ENCODE peak calls at places on chromosomes 2 and 18, in five cellular contexts. F is prostate gland, J is HCT116, X is left ventricle myocardium inferior, P is ovary. U is an unnamed sample. For H3K27me3, the result is how much of the 10 kb centered on the place peaks cover.

GRCh38 chr2:55999790-56000189 is 76.2 kb upstream of the EFEMP1 start:
- DNase-seq in F (no peak), J (no peak), X (no peak), P (no peak), U (no peak)

GRCh38 chr18:50610349-50610748 is 50.5 kb downstream of the MAPK4 start:
- DNase-seq in F (no peak), J (no peak), X (no peak), P (no peak), U (no peak)

GRCh38 chr2:19648583-19648982 is 253.2 kb downstream of the TTC32 start:
- DNase-seq in F (no peak), J (no peak), X (peak), P (no peak), U (no peak)

GRCh38 chr2:46769809-46770208 is 145.8 kb downstream of the MCFD2 start:
- DNase-seq in F (no peak), J (no peak), X (no peak), P (no peak), U (no peak)

GRCh38 chr2:71596011-71596410 is 142.7 kb downstream of the DYSF start:
- DNase-seq in F (peak), J (no peak), X (no peak), P (no peak), U (no peak)

GRCh38 chr2:47303341-47304148 is 99.4 kb upstream of the MSH2 start:
- DNase-seq in F (no peak), J (no peak), X (no peak), P (no peak), U (no peak)

GRCh38 chr18:12079504-12080237 is 14.0 kb upstream of the ANKRD62 start:
- DNase-seq in F (no peak), J (no peak), X (no peak), P (peak), U (no peak)

GRCh38 chr2:205270689-205271088 is 411.6 kb upstream of the NRP2 start:
- DNase-seq in F (no peak), J (no peak), X (no peak), P (no peak), U (no peak)

GRCh38 chr18:39776766-39777165 is 2178.3 kb upstream of the PIK3C3 start:
- DNase-seq in F (no peak), J (no peak), X (no peak), P (no peak), U (no peak)

GRCh38 chr2:232888839-232889529 is 18.9 kb downstream of the SNORC start:
- DNase-seq in F (no peak), J (no peak), X (no peak), P (no peak), U (no peak)

GRCh38 chr2:133390151-133390550 is 178.1 kb downstream of the NCKAP5 start:
- DNase-seq in F (no peak), J (no peak), X (no peak), P (no peak), U (no peak)

GRCh38 chr2:111227716-111228141 is 107.0 kb downstream of the BCL2L11 start:
- DNase-seq in F (no peak), J (no peak), X (no peak), P (no peak), U (peak)

GRCh38 chr18:59054892-59055291 is 84.8 kb upstream of the SEC11C start:
- DNase-seq in F (peak), J (no peak), X (no peak), P (no peak), U (no peak)

GRCh38 chr2:241853651-241854341 is 4.9 kb downstream of the PDCD1 start:
- DNase-seq in F (no peak), J (no peak), X (peak), P (peak), U (no peak)

GRCh38 chr2:72361516-72361915 is 213.9 kb upstream of the CYP26B1 start:
- DNase-seq in F (no peak), J (no peak), X (no peak), P (no peak), U (no peak)

GRCh38 chr18:52812834-52813233 is 472.8 kb downstream of the DCC start:
- DNase-seq in F (no peak), J (no peak), X (no peak), P (no peak), U (no peak)

GRCh38 chr2:30096451-30096850 is 50.4 kb upstream of the YPEL5 start:
- DNase-seq in F (no peak), J (no peak), X (no peak), P (no peak), U (no peak)

GRCh38 chr18:72866901-72867701 is 686 bp downstream of the NETO1 start:
- DNase-seq in F (no peak), J (no peak), X (no peak), P (no peak), U (no peak)

GRCh38 chr2:240798327-240798905 is 21.6 kb downstream of the KIF1A start:
- DNase-seq in F (no peak), J (no peak), X (no peak), P (no peak), U (no peak)

GRCh38 chr2:240797500-240797895 is 22.5 kb downstream of the KIF1A start:
- DNase-seq in F (no peak), J (no peak), X (peak), P (peak), U (no peak)

GRCh38 chr2:240799183-240799740 is 20.8 kb downstream of the KIF1A start:
- DNase-seq in F (no peak), J (no peak), X (peak), P (peak), U (no peak)

GRCh38 chr2:240797914-240798313 is 22.1 kb downstream of the KIF1A start:
- DNase-seq in F (no peak), J (no peak), X (peak), P (peak), U (no peak)

DNA sequence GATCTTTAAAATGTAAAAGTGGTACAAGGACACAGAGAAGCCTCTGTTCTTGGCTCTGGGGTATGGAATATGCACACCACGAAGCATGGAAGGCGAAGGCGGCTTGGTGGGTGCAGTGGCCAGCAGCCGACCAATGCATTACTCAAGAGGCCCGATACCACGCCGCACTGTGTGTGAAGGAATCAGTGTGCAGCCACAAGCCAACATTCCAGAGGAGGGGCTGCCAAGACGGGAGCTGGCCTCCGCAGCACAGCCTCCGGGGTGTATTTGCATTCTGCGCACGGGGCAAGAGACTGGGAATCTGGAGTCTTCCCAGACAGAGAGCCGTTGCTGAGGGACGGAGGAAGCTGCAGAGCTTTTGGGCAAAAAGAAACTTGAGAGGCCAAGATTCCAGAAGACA is 19.8 kb downstream of the KIF1A start:
- DNase-seq in F (no peak), J (no peak), X (peak), P (peak), U (no peak)
- H3K27me3 ChIP-seq in F (under half), J (under half), X (half or more), P (under half), U (under half)

GRCh38 chr2:181685150-181685688 is 4.9 kb upstream of the NEUROD1 start:
- DNase-seq in F (no peak), J (no peak), X (no peak), P (no peak), U (no peak)
- H3K4me3 ChIP-seq in F (no peak), J (no peak), X (no peak), P (no peak), U (no peak)

GRCh38 chr2:66430906-66431619 is 3.9 kb upstream of the MEIS1 start:
- DNase-seq in F (no peak), J (no peak), X (no peak), P (no peak), U (no peak)

GRCh38 chr2:66433695-66433944 is 1.3 kb upstream of the MEIS1 start:
- DNase-seq in F (no peak), J (no peak), X (no peak), P (no peak), U (no peak)

GRCh38 chr2:66432801-66433694 is 1.9 kb upstream of the MEIS1 start:
- DNase-seq in F (peak), J (no peak), X (peak), P (peak), U (no peak)

GRCh38 chr2:66430195-66430905 is 4.6 kb upstream of the MEIS1 start:
- DNase-seq in F (no peak), J (no peak), X (no peak), P (no peak), U (no peak)

GRCh38 chr2:66431840-66432511 is 2.9 kb upstream of the MEIS1 start:
- DNase-seq in F (no peak), J (no peak), X (no peak), P (peak), U (no peak)
- H3K27me3 ChIP-seq in F (under half), J (under half), X (half or more), P (under half), U (half or more)

GRCh38 chr2:38380397-38381130 is 3.5 kb upstream of the ATL2 start:
- DNase-seq in F (no peak), J (no peak), X (no peak), P (no peak), U (no peak)
- H3K4me3 ChIP-seq in F (no peak), J (no peak), X (no peak), P (no peak), U (no peak)

DNA sequence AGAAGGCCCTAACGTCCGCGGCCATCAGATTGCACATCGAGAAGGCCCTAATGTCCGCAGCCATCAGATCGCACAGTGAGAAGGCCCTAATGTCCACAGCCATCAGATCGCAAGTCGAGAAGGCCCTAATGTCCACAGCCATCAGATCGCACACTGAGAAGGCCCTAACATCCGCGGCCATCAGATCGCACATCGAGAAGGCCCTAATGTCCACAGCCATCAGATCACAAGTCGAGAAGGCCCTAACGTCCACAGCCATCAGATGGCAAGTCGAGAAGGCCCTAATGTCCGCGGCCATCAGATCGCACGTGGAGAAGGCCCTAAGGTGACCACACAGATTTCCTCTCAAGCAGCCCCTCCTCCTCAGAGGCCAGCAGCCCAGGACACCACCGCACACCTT is 193.2 kb upstream of the PXDN start:
- DNase-seq in F (no peak), J (no peak), X (no peak), P (no peak), U (no peak)
- H3K27me3 ChIP-seq in F (under half), J (under half), X (under half), P (under half), U (under half)

GRCh38 chr2:204108301-204108700 is 171.7 kb downstream of the ICOS start:
- DNase-seq in F (no peak), J (peak), X (no peak), P (no peak), U (no peak)

GRCh38 chr2:204110250-204111183 is 174.0 kb downstream of the ICOS start:
- DNase-seq in F (no peak), J (no peak), X (no peak), P (peak), U (no peak)

GRCh38 chr2:204108874-204109295 is 172.3 kb downstream of the ICOS start:
- DNase-seq in F (no peak), J (no peak), X (no peak), P (no peak), U (no peak)

GRCh38 chr2:204114294-204114693 is 177.7 kb downstream of the ICOS start:
- DNase-seq in F (no peak), J (no peak), X (no peak), P (no peak), U (no peak)

GRCh38 chr2:204109681-204110080 is 173.1 kb downstream of the ICOS start:
- DNase-seq in F (peak), J (no peak), X (no peak), P (no peak), U (no peak)
- H3K4me3 ChIP-seq in F (no peak), J (no peak), X (no peak), P (no peak), U (no peak)